ENCODE peak calls at places on chromosomes 5 and 9, in eight cellular contexts. One of them, this sample, is unnamed.

GRCh38 chr9:120928720-120929389 is 2.3 kb upstream of the TRAF1 start:
- DNase-seq in SW 1271: no peak
- DNase-seq in adipocyte: peak
- DNase-seq in GM23248: peak
- DNase-seq in midbrain: peak
- DNase-seq in LoVo: peak
- DNase-seq in IMR-90: no peak
- DNase-seq in mammary epithelial cell: peak
- DNase-seq in this sample: no peak

GRCh38 chr5:163456029-163456589 is 3.8 kb downstream of the NUDCD2 start:
- DNase-seq in SW 1271: no peak
- DNase-seq in adipocyte: no peak
- DNase-seq in GM23248: no peak
- DNase-seq in midbrain: no peak
- DNase-seq in LoVo: no peak
- DNase-seq in IMR-90: no peak
- DNase-seq in mammary epithelial cell: no peak
- DNase-seq in this sample: no peak

GRCh38 chr9:127796225-127796813 is 6.4 kb upstream of the FPGS start:
- DNase-seq in SW 1271: no peak
- DNase-seq in adipocyte: no peak
- DNase-seq in GM23248: peak
- DNase-seq in midbrain: no peak
- DNase-seq in LoVo: no peak
- DNase-seq in IMR-90: peak
- DNase-seq in mammary epithelial cell: no peak
- DNase-seq in this sample: no peak

GRCh38 chr5:172110921-172111873 is 76.8 kb downstream of the STK10 start:
- DNase-seq in SW 1271: no peak
- DNase-seq in adipocyte: peak
- DNase-seq in GM23248: peak
- DNase-seq in midbrain: no peak
- DNase-seq in LoVo: peak
- DNase-seq in IMR-90: peak
- DNase-seq in mammary epithelial cell: peak
- DNase-seq in this sample: no peak

GRCh38 chr5:180333661-180334060 is 19.5 kb downstream of the GFPT2 start:
- DNase-seq in SW 1271: no peak
- DNase-seq in adipocyte: peak
- DNase-seq in GM23248: peak
- DNase-seq in midbrain: no peak
- DNase-seq in LoVo: no peak
- DNase-seq in IMR-90: peak
- DNase-seq in mammary epithelial cell: peak
- DNase-seq in this sample: peak

GRCh38 chr5:15914603-15915002 is 265.0 kb downstream of the MARCHF11 start:
- DNase-seq in SW 1271: no peak
- DNase-seq in adipocyte: peak
- DNase-seq in GM23248: peak
- DNase-seq in midbrain: no peak
- DNase-seq in LoVo: peak
- DNase-seq in IMR-90: peak
- DNase-seq in mammary epithelial cell: no peak
- DNase-seq in this sample: no peak

GRCh38 chr9:98226968-98227367 is 28.5 kb downstream of the TBC1D2 start:
- DNase-seq in SW 1271: no peak
- DNase-seq in adipocyte: no peak
- DNase-seq in GM23248: no peak
- DNase-seq in midbrain: no peak
- DNase-seq in LoVo: no peak
- DNase-seq in IMR-90: no peak
- DNase-seq in mammary epithelial cell: no peak
- DNase-seq in this sample: no peak

GRCh38 chr9:112094948-112095779 is 79.9 kb downstream of the SUSD1 start:
- DNase-seq in SW 1271: no peak
- DNase-seq in adipocyte: no peak
- DNase-seq in GM23248: no peak
- DNase-seq in midbrain: no peak
- DNase-seq in LoVo: no peak
- DNase-seq in IMR-90: no peak
- DNase-seq in mammary epithelial cell: no peak
- DNase-seq in this sample: no peak

GRCh38 chr5:76612942-76613341 is 10.3 kb downstream of the F2RL2 start:
- DNase-seq in SW 1271: no peak
- DNase-seq in adipocyte: no peak
- DNase-seq in GM23248: no peak
- DNase-seq in midbrain: no peak
- DNase-seq in LoVo: no peak
- DNase-seq in IMR-90: no peak
- DNase-seq in mammary epithelial cell: no peak
- DNase-seq in this sample: no peak

GRCh38 chr5:82388186-82388585 is 110.0 kb upstream of the RPS23 start:
- DNase-seq in SW 1271: no peak
- DNase-seq in adipocyte: peak
- DNase-seq in GM23248: peak
- DNase-seq in midbrain: no peak
- DNase-seq in LoVo: no peak
- DNase-seq in IMR-90: peak
- DNase-seq in mammary epithelial cell: no peak
- DNase-seq in this sample: no peak

GRCh38 chr9:14211564-14211963 is 102.4 kb downstream of the NFIB start:
- DNase-seq in SW 1271: no peak
- DNase-seq in adipocyte: no peak
- DNase-seq in GM23248: no peak
- DNase-seq in midbrain: no peak
- DNase-seq in LoVo: no peak
- DNase-seq in IMR-90: no peak
- DNase-seq in mammary epithelial cell: no peak
- DNase-seq in this sample: no peak

GRCh38 chr5:177297922-177298321 is 5.6 kb downstream of the RAB24 start:
- DNase-seq in SW 1271: no peak
- DNase-seq in adipocyte: no peak
- DNase-seq in GM23248: no peak
- DNase-seq in midbrain: no peak
- DNase-seq in LoVo: no peak
- DNase-seq in IMR-90: no peak
- DNase-seq in mammary epithelial cell: no peak
- DNase-seq in this sample: no peak

GRCh38 chr5:38105231-38105570 is 153.2 kb upstream of the EGFLAM start:
- DNase-seq in SW 1271: no peak
- DNase-seq in adipocyte: no peak
- DNase-seq in GM23248: no peak
- DNase-seq in midbrain: no peak
- DNase-seq in LoVo: no peak
- DNase-seq in IMR-90: no peak
- DNase-seq in mammary epithelial cell: no peak
- DNase-seq in this sample: no peak

GRCh38 chr9:127388856-127389238 is 8.1 kb upstream of the SLC2A8 start:
- DNase-seq in SW 1271: no peak
- DNase-seq in adipocyte: peak
- DNase-seq in GM23248: no peak
- DNase-seq in midbrain: no peak
- DNase-seq in LoVo: no peak
- DNase-seq in IMR-90: no peak
- DNase-seq in mammary epithelial cell: no peak
- DNase-seq in this sample: no peak

GRCh38 chr9:96453625-96454024 is 3.7 kb downstream of the HABP4 start:
- DNase-seq in SW 1271: peak
- DNase-seq in adipocyte: peak
- DNase-seq in GM23248: peak
- DNase-seq in midbrain: peak
- DNase-seq in LoVo: no peak
- DNase-seq in IMR-90: peak
- DNase-seq in mammary epithelial cell: peak
- DNase-seq in this sample: no peak

GRCh38 chr9:110659891-110660541 is 8.6 kb upstream of the MUSK start:
- DNase-seq in SW 1271: no peak
- DNase-seq in adipocyte: peak
- DNase-seq in GM23248: peak
- DNase-seq in midbrain: no peak
- DNase-seq in LoVo: peak
- DNase-seq in IMR-90: peak
- DNase-seq in mammary epithelial cell: peak
- DNase-seq in this sample: no peak

GRCh38 chr5:66645039-66645438 is 48.8 kb downstream of the MAST4 start:
- DNase-seq in SW 1271: no peak
- DNase-seq in adipocyte: no peak
- DNase-seq in GM23248: peak
- DNase-seq in midbrain: no peak
- DNase-seq in LoVo: no peak
- DNase-seq in IMR-90: no peak
- DNase-seq in mammary epithelial cell: peak
- DNase-seq in this sample: no peak

GRCh38 chr5:166074839-166075481 is 2216.5 kb upstream of the WWC1 start:
- DNase-seq in SW 1271: no peak
- DNase-seq in adipocyte: no peak
- DNase-seq in GM23248: no peak
- DNase-seq in midbrain: no peak
- DNase-seq in LoVo: no peak
- DNase-seq in IMR-90: no peak
- DNase-seq in mammary epithelial cell: no peak
- DNase-seq in this sample: no peak

GRCh38 chr9:127913682-127914081 is 3.2 kb downstream of the ST6GALNAC4 start:
- DNase-seq in SW 1271: no peak
- DNase-seq in adipocyte: no peak
- DNase-seq in GM23248: no peak
- DNase-seq in midbrain: no peak
- DNase-seq in LoVo: no peak
- DNase-seq in IMR-90: no peak
- DNase-seq in mammary epithelial cell: no peak
- DNase-seq in this sample: no peak

GRCh38 chr5:53063791-53064190 is 45.8 kb downstream of the MOCS2 start:
- DNase-seq in SW 1271: no peak
- DNase-seq in adipocyte: peak
- DNase-seq in GM23248: peak
- DNase-seq in midbrain: no peak
- DNase-seq in LoVo: no peak
- DNase-seq in IMR-90: no peak
- DNase-seq in mammary epithelial cell: no peak
- DNase-seq in this sample: no peak

GRCh38 chr5:14143843-14144585 is 872 bp downstream of the TRIO start:
- DNase-seq in SW 1271: no peak
- DNase-seq in adipocyte: peak
- DNase-seq in GM23248: peak
- DNase-seq in midbrain: no peak
- DNase-seq in LoVo: peak
- DNase-seq in IMR-90: no peak
- DNase-seq in mammary epithelial cell: peak
- DNase-seq in this sample: no peak

GRCh38 chr5:106637275-106637674 is 1033.5 kb downstream of the EFNA5 start:
- DNase-seq in SW 1271: no peak
- DNase-seq in adipocyte: no peak
- DNase-seq in GM23248: no peak
- DNase-seq in midbrain: no peak
- DNase-seq in LoVo: no peak
- DNase-seq in IMR-90: no peak
- DNase-seq in mammary epithelial cell: no peak
- DNase-seq in this sample: no peak

GRCh38 chr9:110007477-110008270 is 200.3 kb downstream of the C9orf152 start:
- DNase-seq in SW 1271: no peak
- DNase-seq in adipocyte: no peak
- DNase-seq in GM23248: no peak
- DNase-seq in midbrain: no peak
- DNase-seq in LoVo: no peak
- DNase-seq in IMR-90: peak
- DNase-seq in mammary epithelial cell: no peak
- DNase-seq in this sample: no peak

GRCh38 chr5:90037646-90038045 is 371.9 kb downstream of the CETN3 start:
- DNase-seq in SW 1271: no peak
- DNase-seq in adipocyte: peak
- DNase-seq in GM23248: no peak
- DNase-seq in midbrain: no peak
- DNase-seq in LoVo: no peak
- DNase-seq in IMR-90: peak
- DNase-seq in mammary epithelial cell: no peak
- DNase-seq in this sample: no peak

GRCh38 chr5:95822408-95823240 is at the start of gene GLRX:
- DNase-seq in SW 1271: peak
- DNase-seq in adipocyte: peak
- DNase-seq in GM23248: peak
- DNase-seq in midbrain: peak
- DNase-seq in LoVo: peak
- DNase-seq in IMR-90: peak
- DNase-seq in mammary epithelial cell: peak
- DNase-seq in this sample: peak

GRCh38 chr5:133977161-133977787 is 8.8 kb upstream of the C5orf15 start:
- DNase-seq in SW 1271: no peak
- DNase-seq in adipocyte: no peak
- DNase-seq in GM23248: no peak
- DNase-seq in midbrain: no peak
- DNase-seq in LoVo: no peak
- DNase-seq in IMR-90: peak
- DNase-seq in mammary epithelial cell: no peak
- DNase-seq in this sample: no peak

GRCh38 chr5:83632874-83633273 is 87.8 kb downstream of the HAPLN1 start:
- DNase-seq in SW 1271: peak
- DNase-seq in adipocyte: peak
- DNase-seq in GM23248: peak
- DNase-seq in midbrain: no peak
- DNase-seq in LoVo: peak
- DNase-seq in IMR-90: peak
- DNase-seq in mammary epithelial cell: peak
- DNase-seq in this sample: peak

GRCh38 chr9:135273077-135273476 is 185.6 kb downstream of the OLFM1 start:
- DNase-seq in SW 1271: no peak
- DNase-seq in adipocyte: no peak
- DNase-seq in GM23248: no peak
- DNase-seq in midbrain: no peak
- DNase-seq in LoVo: no peak
- DNase-seq in IMR-90: no peak
- DNase-seq in mammary epithelial cell: no peak
- DNase-seq in this sample: no peak

GRCh38 chr5:41270423-41271251 is 57.3 kb upstream of the C6 start:
- DNase-seq in SW 1271: peak
- DNase-seq in adipocyte: peak
- DNase-seq in GM23248: peak
- DNase-seq in midbrain: peak
- DNase-seq in LoVo: peak
- DNase-seq in IMR-90: peak
- DNase-seq in mammary epithelial cell: peak
- DNase-seq in this sample: peak

GRCh38 chr5:157369507-157369906 is 90.5 kb upstream of the NIPAL4 start:
- DNase-seq in SW 1271: no peak
- DNase-seq in adipocyte: no peak
- DNase-seq in GM23248: no peak
- DNase-seq in midbrain: no peak
- DNase-seq in LoVo: no peak
- DNase-seq in IMR-90: no peak
- DNase-seq in mammary epithelial cell: no peak
- DNase-seq in this sample: no peak

GRCh38 chr5:175555168-175555745 is 76.9 kb downstream of the SFXN1 start:
- DNase-seq in SW 1271: no peak
- DNase-seq in adipocyte: no peak
- DNase-seq in GM23248: no peak
- DNase-seq in midbrain: no peak
- DNase-seq in LoVo: no peak
- DNase-seq in IMR-90: no peak
- DNase-seq in mammary epithelial cell: no peak
- DNase-seq in this sample: no peak

GRCh38 chr5:126438267-126438666 is 15.1 kb downstream of the GRAMD2B start:
- DNase-seq in SW 1271: no peak
- DNase-seq in adipocyte: no peak
- DNase-seq in GM23248: no peak
- DNase-seq in midbrain: no peak
- DNase-seq in LoVo: no peak
- DNase-seq in IMR-90: no peak
- DNase-seq in mammary epithelial cell: no peak
- DNase-seq in this sample: no peak

GRCh38 chr9:135279385-135279784 is 191.9 kb downstream of the OLFM1 start:
- DNase-seq in SW 1271: no peak
- DNase-seq in adipocyte: no peak
- DNase-seq in GM23248: no peak
- DNase-seq in midbrain: no peak
- DNase-seq in LoVo: no peak
- DNase-seq in IMR-90: no peak
- DNase-seq in mammary epithelial cell: no peak
- DNase-seq in this sample: no peak

This sample was measured in HCT116.